ENCODE peak calls at places on chromosomes 6 and 20, in seven cellular contexts. T, U, B, P, N, O and Q are unnamed samples.

GRCh38 chr20:32807706-32808105 is 12.0 kb upstream of the MAPRE1 start:
- DNase-seq in T (no peak), N (no peak), P (no peak), U (no peak), B (no peak), O (no peak), Q (no peak)

GRCh38 chr6:31041372-31041974 is 31.2 kb downstream of the MUC22 start:
- DNase-seq in B (no peak), N (no peak), P (no peak), O (no peak), T (no peak), U (peak), Q (no peak)

GRCh38 chr20:32580608-32580969 is 4.5 kb downstream of the NOL4L start:
- DNase-seq in O (no peak), N (no peak), U (no peak), B (no peak), P (no peak), T (no peak), Q (no peak)

GRCh38 chr6:32700391-32701040 is 34.1 kb upstream of the HLA-DQB1 start:
- DNase-seq in U (peak), P (no peak), O (no peak), N (peak), T (peak), B (peak), Q (peak)

GRCh38 chr6:167226791-167227190 is 64.3 kb upstream of the UNC93A start:
- DNase-seq in U (no peak), O (no peak), B (no peak), T (no peak), N (no peak), P (no peak), Q (no peak)

GRCh38 chr6:134240664-134241431 is 77.1 kb downstream of the SGK1 start:
- DNase-seq in N (no peak), T (no peak), P (no peak), B (no peak), U (peak), O (no peak), Q (no peak)

GRCh38 chr6:115729036-115729435 is 331.7 kb downstream of the FRK start:
- DNase-seq in B (no peak), T (no peak), P (no peak), U (no peak), O (no peak), N (no peak), Q (no peak)

GRCh38 chr6:137213813-137214212 is 5.4 kb downstream of the IFNGR1 start:
- DNase-seq in B (no peak), U (no peak), N (no peak), T (no peak), P (no peak), O (no peak), Q (no peak)

GRCh38 chr6:34189806-34190503 is 44.1 kb upstream of the GRM4 start:
- DNase-seq in B (no peak), O (no peak), N (no peak), P (no peak), T (no peak), U (peak), Q (no peak)

GRCh38 chr6:137933696-137934095 is 66.6 kb downstream of the TNFAIP3 start:
- DNase-seq in T (no peak), B (peak), O (no peak), N (peak), P (no peak), U (no peak), Q (no peak)

GRCh38 chr6:54427396-54427910 is 119.2 kb downstream of the TINAG start:
- DNase-seq in T (no peak), B (peak), P (no peak), N (peak), O (no peak), U (no peak), Q (no peak)

GRCh38 chr6:77561768-77562314 is 91.0 kb upstream of the MEI4 start:
- DNase-seq in T (no peak), B (no peak), P (no peak), U (peak), N (no peak), O (no peak), Q (no peak)

GRCh38 chr6:130843575-130844320 is 16.5 kb downstream of the SMLR1 start:
- DNase-seq in U (no peak), B (peak), P (no peak), T (peak), N (peak), O (no peak), Q (peak)

GRCh38 chr6:127366281-127367022 is 23.0 kb upstream of the ECHDC1 start:
- DNase-seq in B (peak), U (no peak), N (peak), P (no peak), O (no peak), T (no peak), Q (peak)

GRCh38 chr6:118284736-118285360 is 263.2 kb upstream of the PLN start:
- DNase-seq in P (no peak), B (peak), N (no peak), T (peak), O (no peak), U (no peak), Q (peak)

GRCh38 chr6:138103876-138104275 is 3.3 kb downstream of the PERP start:
- DNase-seq in U (no peak), O (no peak), B (no peak), T (no peak), P (no peak), N (no peak), Q (no peak)

GRCh38 chr20:10674684-10675455 is 1.1 kb upstream of the JAG1 start:
- DNase-seq in T (no peak), P (peak), N (peak), U (peak), O (peak), B (peak), Q (peak)

GRCh38 chr6:11432713-11433450 is 104.7 kb upstream of the TMEM170B start:
- DNase-seq in U (no peak), P (no peak), T (no peak), B (peak), N (peak), O (no peak), Q (peak)

GRCh38 chr6:100460650-100461204 is 4.0 kb downstream of the SIM1 start:
- DNase-seq in U (no peak), B (no peak), N (no peak), O (no peak), P (no peak), T (no peak), Q (no peak)

GRCh38 chr20:2387180-2387577 is 6.5 kb downstream of the TGM6 start:
- DNase-seq in O (no peak), N (no peak), U (no peak), B (peak), T (peak), P (no peak), Q (peak)

GRCh38 chr6:51960419-51960818 is 127.0 kb downstream of the PKHD1 start:
- DNase-seq in B (no peak), P (no peak), O (no peak), N (no peak), U (no peak), T (no peak), Q (no peak)

GRCh38 chr6:159616456-159616855 is 76.6 kb downstream of the SOD2 start:
- DNase-seq in P (no peak), B (no peak), T (no peak), U (no peak), N (no peak), O (no peak), Q (no peak)